ENCODE peak calls at places on chromosomes 13 and 19, in five cellular contexts. A is HL-60; T is IMR-90; X is CD8-positive, alpha-beta T cell; G is mucosa of descending colon. K is an unnamed sample.
A peak's percentile ranks its signal among the peaks of the same experiment; 100 is the strongest.

GRCh38 chr19:13838071-13838942 is 38.6 kb upstream of the NANOS3 start:
- DNase-seq in T (no peak), X (no peak), A (no peak), G (no peak), K (no peak)

GRCh38 chr13:31327157-31327556 is 127.4 kb downstream of the B3GLCT start:
- DNase-seq in X (no peak), A (no peak), G (no peak), T (no peak), K (no peak)

GRCh38 chr19:15195381-15195964 is 5.3 kb downstream of the NOTCH3 start:
- DNase-seq in A (no peak), T (peak; percentile 61), X (no peak), G (peak; percentile 60), K (no peak)

GRCh38 chr19:18741566-18742121 is 49.5 kb downstream of the COMP start:
- DNase-seq in T (no peak), X (no peak), A (no peak), G (peak; percentile 89), K (no peak)

GRCh38 chr13:38202730-38203129 is 146.9 kb upstream of the UFM1 start:
- DNase-seq in T (peak; percentile 2), A (no peak), X (no peak), G (no peak), K (no peak)

GRCh38 chr13:26300140-26300539 is 46.2 kb downstream of the CDK8 start:
- DNase-seq in A (no peak), X (no peak), T (peak; percentile 86), G (no peak), K (no peak)

GRCh38 chr13:28340272-28340793 is 154.6 kb downstream of the FLT1 start:
- DNase-seq in G (no peak), X (no peak), T (peak; percentile 66), A (no peak), K (no peak)

GRCh38 chr19:42052241-42052863 is 17.7 kb downstream of the GRIK5 start:
- DNase-seq in T (no peak), X (no peak), A (no peak), G (no peak), K (no peak)

GRCh38 chr19:45164577-45165335 is 4.0 kb upstream of the NKPD1 start:
- DNase-seq in G (peak; percentile 75), A (peak; percentile 86), T (peak; percentile 46), X (no peak), K (no peak)

GRCh38 chr13:93225610-93226009 is 997 bp upstream of the GPC6 start:
- DNase-seq in G (no peak), X (no peak), A (no peak), T (no peak), K (no peak)
- H3K4me3 ChIP-seq in G (no peak overlapping the region), X (no peak overlapping the region), A (no peak overlapping the region), T (no peak overlapping the region), K (no peak overlapping the region)

GRCh38 chr13:44157614-44158013 is 216.0 kb upstream of the SERP2 start:
- DNase-seq in T (no peak), X (no peak), A (no peak), G (no peak), K (no peak)

GRCh38 chr13:44153536-44153935 is 220.1 kb upstream of the SERP2 start:
- DNase-seq in A (no peak), X (no peak), T (no peak), G (no peak), K (no peak)

GRCh38 chr13:44158055-44158655 is 215.5 kb upstream of the SERP2 start:
- DNase-seq in T (no peak), G (no peak), X (no peak), A (no peak), K (no peak)

GRCh38 chr13:44156294-44156658 is 217.3 kb upstream of the SERP2 start:
- DNase-seq in X (no peak), G (no peak), T (no peak), A (no peak), K (no peak)

GRCh38 chr13:44155422-44156293 is 218.0 kb upstream of the SERP2 start:
- DNase-seq in A (no peak), G (peak; percentile 61), X (no peak), T (peak; percentile 45), K (no peak)
- H3K4me3 ChIP-seq in A (no peak overlapping the region), G (no peak overlapping the region), X (no peak overlapping the region), T (peak overlapping the region; percentile 28), K (no peak overlapping the region)

GRCh38 chr13:110554227-110554836 is 7.2 kb downstream of the RAB20 start:
- DNase-seq in A (no peak), X (no peak), G (no peak), T (no peak), K (no peak)
- H3K4me3 ChIP-seq in A (no peak overlapping the region), X (no peak overlapping the region), G (no peak overlapping the region), T (no peak overlapping the region), K (no peak overlapping the region)

DNA sequence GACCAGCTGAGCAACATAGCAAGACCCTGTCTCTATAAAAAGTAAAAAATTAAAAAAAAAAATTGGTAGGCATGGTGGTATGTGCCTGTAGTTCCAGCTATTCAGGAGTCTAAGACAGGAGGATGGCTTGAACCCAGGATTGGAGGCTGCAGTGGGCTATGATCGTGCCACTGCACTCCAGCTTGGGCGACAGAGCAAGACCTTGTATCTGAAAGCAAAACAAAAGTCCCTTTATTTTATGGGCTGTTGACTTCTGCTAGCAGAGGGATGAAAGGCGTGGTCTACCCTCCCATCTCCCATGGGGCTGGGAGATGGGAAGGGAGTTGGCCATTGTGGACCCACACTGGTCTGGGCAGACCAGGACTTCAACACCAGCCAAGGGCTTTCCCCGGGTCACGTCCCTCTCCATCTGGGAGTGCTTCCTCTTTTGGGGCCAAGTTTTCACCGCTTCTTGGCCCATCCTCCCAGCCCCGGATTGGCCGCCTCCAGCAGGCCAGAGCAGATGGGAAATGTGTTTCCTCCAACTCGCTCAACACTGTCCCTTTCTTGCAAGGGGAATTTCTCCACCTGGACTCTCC is 2.2 kb upstream of the TNFSF9 start:
- DNase-seq in A (no peak), T (no peak), X (no peak), G (peak; percentile 48), K (no peak)
- H3K4me3 ChIP-seq in A (no peak overlapping the region), T (no peak overlapping the region), X (no peak overlapping the region), G (no peak overlapping the region), K (no peak overlapping the region)

DNA sequence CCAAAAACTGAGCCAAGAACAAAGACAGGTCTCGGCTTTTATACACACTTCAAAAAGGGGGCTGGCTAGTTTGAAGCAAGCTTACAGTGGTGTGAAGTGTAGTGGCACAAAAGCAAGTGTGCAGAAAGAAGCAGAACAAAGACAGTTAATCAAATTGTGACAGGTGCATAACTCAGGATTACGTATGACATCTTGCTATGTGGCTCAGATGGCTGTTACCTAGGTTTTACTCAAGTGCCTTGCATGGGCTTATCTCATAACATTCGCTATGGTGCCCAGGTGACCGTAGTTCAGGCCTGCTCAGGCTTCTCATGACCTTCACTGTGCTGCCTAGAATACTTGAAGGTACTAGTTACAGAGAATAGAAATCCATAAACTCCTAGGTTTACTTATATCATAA is 1629.0 kb upstream of the PCDH20 start:
- DNase-seq in G (no peak), X (no peak), A (no peak), T (no peak), K (no peak)
- H3K4me3 ChIP-seq in G (no peak overlapping the region), X (no peak overlapping the region), A (no peak overlapping the region), T (no peak overlapping the region), K (no peak overlapping the region)

GRCh38 chr19:2546128-2547032 is 70.5 kb downstream of the GADD45B start:
- DNase-seq in A (peak; percentile 82), T (no peak), G (peak; percentile 67), X (no peak), K (no peak)
- H3K4me3 ChIP-seq in A (no peak overlapping the region), T (no peak overlapping the region), G (no peak overlapping the region), X (no peak overlapping the region), K (no peak overlapping the region)

GRCh38 chr19:46491975-46492682 is 3.5 kb downstream of the PNMA8B start:
- DNase-seq in A (no peak), X (no peak), T (no peak), G (no peak), K (no peak)
- H3K4me3 ChIP-seq in A (no peak overlapping the region), X (no peak overlapping the region), T (no peak overlapping the region), G (no peak overlapping the region), K (no peak overlapping the region)

GRCh38 chr13:72061613-72062012 is 194.6 kb upstream of the DACH1 start:
- DNase-seq in T (no peak), G (no peak), X (no peak), A (no peak), K (no peak)
- H3K4me3 ChIP-seq in T (no peak overlapping the region), G (no peak overlapping the region), X (no peak overlapping the region), A (no peak overlapping the region), K (no peak overlapping the region)

GRCh38 chr19:52307275-52307674 is 10.3 kb downstream of the ZNF480 start:
- DNase-seq in T (peak; percentile 19), G (no peak), A (peak; percentile 28), X (no peak), K (no peak)
- H3K4me3 ChIP-seq in T (no peak overlapping the region), G (no peak overlapping the region), A (no peak overlapping the region), X (no peak overlapping the region), K (no peak overlapping the region)

GRCh38 chr13:112062047-112062618 is 4.8 kb upstream of the SOX1 start:
- DNase-seq in T (no peak), X (no peak), G (no peak), A (no peak), K (no peak)

GRCh38 chr13:112061367-112062046 is 5.4 kb upstream of the SOX1 start:
- DNase-seq in T (no peak), A (no peak), X (no peak), G (no peak), K (no peak)

GRCh38 chr13:112063309-112063626 is 3.7 kb upstream of the SOX1 start:
- DNase-seq in T (no peak), G (no peak), X (no peak), A (no peak), K (no peak)

GRCh38 chr13:112063807-112064206 is 3.1 kb upstream of the SOX1 start:
- DNase-seq in G (no peak), A (no peak), X (no peak), T (no peak), K (no peak)

GRCh38 chr13:112062619-112063308 is 4.2 kb upstream of the SOX1 start:
- DNase-seq in X (no peak), T (no peak), G (peak; percentile 31), A (no peak), K (no peak)
- H3K4me3 ChIP-seq in X (no peak overlapping the region), T (no peak overlapping the region), G (no peak overlapping the region), A (no peak overlapping the region), K (no peak overlapping the region)